ENCODE peak calls at places on chromosomes 16 and 17, in six cellular contexts. E is EL; Y is uterus; G is kidney; R is amygdala; B is activated naive CD4-positive, alpha-beta T cell. I is an unnamed sample.

GRCh38 chr17:16287563-16288027 is 65.7 kb downstream of the CENPV start:
- DNase-seq in E (peak; percentile 74), Y (peak; percentile 23), G (no peak), R (no peak), B (no peak), I (no peak)

GRCh38 chr17:55873017-55873758 is 122.3 kb downstream of the PCTP start:
- DNase-seq in E (no peak), Y (no peak), G (no peak), R (no peak), B (no peak), I (no peak)

GRCh38 chr17:17017343-17018014 is 24.8 kb upstream of the MPRIP start:
- DNase-seq in E (no peak), Y (no peak), G (no peak), R (no peak), B (no peak), I (no peak)

GRCh38 chr17:67157732-67158639 is 87.0 kb downstream of the HELZ start:
- DNase-seq in E (peak; percentile 55), Y (no peak), G (no peak), R (no peak), B (no peak), I (peak; percentile 21)

GRCh38 chr17:78956254-78956653 is 23.5 kb downstream of the LGALS3BP start:
- DNase-seq in E (no peak), Y (no peak), G (no peak), R (no peak), B (no peak), I (no peak)

GRCh38 chr16:89374393-89374948 is 115.9 kb downstream of the ANKRD11 start:
- DNase-seq in E (peak; percentile 25), Y (no peak), G (no peak), R (no peak), B (no peak), I (peak; percentile 34)

GRCh38 chr16:87956771-87957279 is 5.6 kb downstream of the BANP start:
- DNase-seq in E (peak; percentile 32), Y (no peak), G (no peak), R (no peak), B (peak; percentile 31), I (no peak)

GRCh38 chr17:7192271-7192937 is 13.2 kb upstream of the ASGR1 start:
- DNase-seq in E (no peak), Y (no peak), G (no peak), R (no peak), B (no peak), I (peak; percentile 53)

GRCh38 chr16:14354561-14355351 is 275.3 kb downstream of the PARN start:
- DNase-seq in E (peak; percentile 36), Y (no peak), G (no peak), R (no peak), B (no peak), I (no peak)

GRCh38 chr16:79806757-79807156 is 206.2 kb upstream of the MAF start:
- DNase-seq in E (no peak), Y (no peak), G (no peak), R (no peak), B (no peak), I (no peak)

GRCh38 chr16:87343753-87344050 is 26.5 kb upstream of the C16orf95 start:
- DNase-seq in E (no peak), Y (no peak), G (peak; percentile 26), R (no peak), B (no peak), I (no peak)

GRCh38 chr17:64537488-64537887 is 30.7 kb downstream of the CEP95 start:
- DNase-seq in E (no peak), Y (no peak), G (no peak), R (no peak), B (no peak), I (no peak)

GRCh38 chr17:63685578-63685977 is 14.3 kb downstream of the LIMD2 start:
- DNase-seq in E (no peak), Y (no peak), G (no peak), R (no peak), B (no peak), I (no peak)

GRCh38 chr17:78013683-78014467 is 55.4 kb downstream of the TNRC6C start:
- DNase-seq in E (peak; percentile 71), Y (peak; percentile 72), G (no peak), R (no peak), B (no peak), I (no peak)

GRCh38 chr17:48055531-48056245 is 7.5 kb downstream of the NFE2L1 start:
- DNase-seq in E (peak; percentile 82), Y (no peak), G (no peak), R (no peak), B (no peak), I (no peak)

GRCh38 chr16:66175580-66175979 is 190.9 kb upstream of the CDH5 start:
- DNase-seq in E (no peak), Y (no peak), G (no peak), R (no peak), B (no peak), I (no peak)

GRCh38 chr17:17724307-17724921 is 43.2 kb downstream of the RAI1 start:
- DNase-seq in E (peak; percentile 60), Y (no peak), G (no peak), R (no peak), B (no peak), I (no peak)

GRCh38 chr16:75566889-75567255 is 693 bp downstream of the GABARAPL2 start:
- DNase-seq in E (peak; percentile 21), Y (no peak), G (peak; percentile 75), R (no peak), B (no peak), I (no peak)